ENCODE peak calls at places on chromosomes 6 and 20, in four cellular contexts. Z, G, V and X are unnamed samples.

GRCh38 chr20:42472198-42472597 is 717.5 kb downstream of the PTPRT start:
- DNase-seq in Z (no peak), G (no peak), V (no peak), X (no peak)

GRCh38 chr6:41657131-41658094 is 19.1 kb downstream of the MDFI start:
- DNase-seq in G (no peak), V (peak), Z (no peak), X (no peak)

GRCh38 chr20:14667241-14667640 is 329.8 kb upstream of the FLRT3 start:
- DNase-seq in G (no peak), Z (no peak), V (no peak), X (no peak)

GRCh38 chr6:21987501-21987957 is 309.3 kb downstream of the PRL start:
- DNase-seq in Z (peak), V (peak), G (peak), X (peak)

GRCh38 chr6:105402090-105402980 is 547 bp downstream of the PREP start:
- DNase-seq in Z (peak), V (peak), G (peak), X (peak)

GRCh38 chr6:68333444-68333843 is 301.6 kb upstream of the ADGRB3 start:
- DNase-seq in G (no peak), V (no peak), Z (no peak), X (no peak)

GRCh38 chr6:110557226-110557625 is 80.8 kb upstream of the SLC22A16 start:
- DNase-seq in G (no peak), Z (no peak), V (no peak), X (no peak)

GRCh38 chr6:81105998-81106397 is 646.5 kb downstream of the TENT5A start:
- DNase-seq in G (no peak), Z (no peak), V (no peak), X (no peak)

GRCh38 chr6:104325341-104326172 is 534.2 kb downstream of the HACE1 start:
- DNase-seq in Z (peak), G (peak), V (no peak), X (peak)

GRCh38 chr6:126182650-126183311 is 157.1 kb upstream of the CENPW start:
- DNase-seq in V (peak), G (no peak), Z (no peak), X (no peak)

GRCh38 chr6:13908955-13909381 is 15.8 kb upstream of the RNF182 start:
- DNase-seq in Z (peak), G (peak), V (peak), X (peak)

GRCh38 chr6:151154418-151154817 is 85.3 kb upstream of the AKAP12 start:
- DNase-seq in V (peak), G (peak), Z (no peak), X (no peak)

GRCh38 chr6:35382015-35382414 is 39.7 kb downstream of the PPARD start:
- DNase-seq in G (no peak), V (no peak), Z (no peak), X (no peak)

GRCh38 chr20:6818033-6818808 is 50.7 kb downstream of the BMP2 start:
- DNase-seq in G (no peak), Z (peak), V (no peak), X (no peak)

GRCh38 chr6:37923514-37923913 is 104.0 kb downstream of the ZFAND3 start:
- DNase-seq in G (no peak), V (no peak), Z (no peak), X (no peak)
- TF ChIP-seq ELF4 in G (no peak), V (no peak), Z (no peak), X (no peak)

GRCh38 chr20:1868856-1869255 is 26.4 kb upstream of the SIRPA start:
- DNase-seq in G (no peak), Z (no peak), V (no peak), X (no peak)
- TF ChIP-seq SP1 in G (no peak), Z (no peak), V (no peak), X (no peak)

GRCh38 chr6:1242021-1242420 is 69.9 kb upstream of the FOXQ1 start:
- DNase-seq in G (no peak), V (no peak), Z (no peak), X (no peak)
- TF ChIP-seq ELF4 in G (no peak), V (no peak), Z (no peak), X (no peak)

GRCh38 chr20:33410081-33410742 is 8.9 kb upstream of the CDK5RAP1 start:
- DNase-seq in V (no peak), Z (no peak), G (no peak), X (no peak)
- TF ChIP-seq SP1 in V (no peak), Z (no peak), G (no peak), X (no peak)

GRCh38 chr6:95321106-95321505 is 256.2 kb upstream of the MANEA start:
- DNase-seq in G (no peak), Z (no peak), V (no peak), X (no peak)
- TF ChIP-seq ELF4 in G (no peak), Z (no peak), V (no peak), X (no peak)

DNA sequence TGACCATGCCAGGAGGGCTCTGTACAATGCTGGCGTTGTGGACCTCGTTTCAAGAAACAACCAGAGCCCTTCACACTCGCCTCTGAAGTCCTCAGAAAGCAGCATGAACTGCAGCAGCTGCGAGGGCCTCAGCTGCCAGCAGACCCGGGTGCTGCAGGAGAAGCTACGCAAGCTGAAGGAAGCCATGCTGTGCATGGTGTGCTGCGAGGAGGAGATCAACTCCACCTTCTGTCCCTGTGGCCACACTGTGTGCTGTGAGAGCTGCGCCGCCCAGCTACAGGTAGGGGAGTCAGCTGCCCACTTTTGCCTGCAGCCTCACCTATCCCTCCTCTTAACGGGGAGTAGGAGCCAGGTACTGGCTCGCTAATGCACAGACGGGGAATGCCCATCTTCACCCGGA is 16.2 kb downstream of the MYLIP start:
- DNase-seq in G (no peak), V (no peak), Z (no peak), X (no peak)
- TF ChIP-seq SP1 in G (no peak), V (no peak), Z (no peak), X (no peak)

GRCh38 chr20:64107736-64108457 is 532 bp upstream of the NPBWR2 start:
- DNase-seq in G (no peak), Z (peak), V (no peak), X (no peak)
- TF ChIP-seq ELF4 in G (no peak), Z (no peak), V (no peak), X (no peak)

GRCh38 chr6:121780325-121781313 is 345.2 kb downstream of the GJA1 start:
- DNase-seq in G (no peak), Z (no peak), V (no peak), X (peak)
- TF ChIP-seq SP1 in G (no peak), Z (no peak), V (no peak), X (no peak)

GRCh38 chr6:96878101-96878500 is 19.6 kb downstream of the NDUFAF4 start:
- DNase-seq in G (no peak), Z (no peak), V (no peak), X (no peak)
- TF ChIP-seq ELF4 in G (no peak), Z (no peak), V (no peak), X (no peak)